ENCODE peak calls at places on chromosomes 16 and 17, in four cellular contexts. One of them, this sample, is unnamed.

GRCh38 chr17:61405686-61406542 is 6.3 kb downstream of the TBX2 start:
- DNase-seq in HL-60: no peak
- DNase-seq in heart left ventricle: peak; percentile 18
- DNase-seq in AG04450: no peak
- DNase-seq in this sample: no peak

GRCh38 chr17:7549401-7550055 is 670 bp downstream of the TNFSF12 start:
- DNase-seq in HL-60: no peak
- DNase-seq in AG04450: no peak
- DNase-seq in heart left ventricle: no peak
- DNase-seq in this sample: no peak

GRCh38 chr16:68664297-68664696 is 19.2 kb downstream of the CDH3 start:
- DNase-seq in heart left ventricle: no peak
- DNase-seq in HL-60: no peak
- DNase-seq in AG04450: no peak
- DNase-seq in this sample: no peak

GRCh38 chr16:16014329-16015224 is 65.2 kb downstream of the ABCC1 start:
- DNase-seq in AG04450: no peak
- DNase-seq in heart left ventricle: peak; percentile 67
- DNase-seq in HL-60: no peak
- DNase-seq in this sample: no peak

GRCh38 chr17:14833201-14833773 is 431.8 kb downstream of the PMP22 start:
- DNase-seq in heart left ventricle: no peak
- DNase-seq in AG04450: peak; percentile 74
- DNase-seq in HL-60: peak; percentile 22
- DNase-seq in this sample: no peak

GRCh38 chr17:6376901-6377300 is 58.0 kb downstream of the AIPL1 start:
- DNase-seq in AG04450: no peak
- DNase-seq in heart left ventricle: no peak
- DNase-seq in HL-60: no peak
- DNase-seq in this sample: no peak

GRCh38 chr17:21034350-21035235 is 8.2 kb downstream of the USP22 start:
- DNase-seq in heart left ventricle: no peak
- DNase-seq in AG04450: no peak
- DNase-seq in HL-60: no peak
- DNase-seq in this sample: no peak

GRCh38 chr17:13209091-13209490 is 191.3 kb upstream of the ELAC2 start:
- DNase-seq in AG04450: no peak
- DNase-seq in HL-60: no peak
- DNase-seq in heart left ventricle: no peak
- DNase-seq in this sample: no peak

GRCh38 chr17:77842906-77843249 is 115.6 kb upstream of the TNRC6C start:
- DNase-seq in heart left ventricle: no peak
- DNase-seq in AG04450: no peak
- DNase-seq in HL-60: no peak
- DNase-seq in this sample: no peak

GRCh38 chr17:77842148-77842905 is 116.2 kb upstream of the TNRC6C start:
- DNase-seq in AG04450: no peak
- DNase-seq in HL-60: peak; percentile 22
- DNase-seq in heart left ventricle: no peak
- DNase-seq in this sample: no peak

GRCh38 chr17:77844681-77845080 is 113.8 kb upstream of the TNRC6C start:
- DNase-seq in heart left ventricle: no peak
- DNase-seq in HL-60: no peak
- DNase-seq in AG04450: no peak
- DNase-seq in this sample: no peak

GRCh38 chr17:77845541-77846225 is 112.8 kb upstream of the TNRC6C start:
- DNase-seq in heart left ventricle: no peak
- DNase-seq in HL-60: no peak
- DNase-seq in AG04450: no peak
- DNase-seq in this sample: no peak

GRCh38 chr17:77843878-77844260 is 114.6 kb upstream of the TNRC6C start:
- DNase-seq in heart left ventricle: no peak
- DNase-seq in AG04450: no peak
- DNase-seq in HL-60: no peak
- DNase-seq in this sample: no peak
- H3K27ac ChIP-seq in heart left ventricle: no peak overlapping the region
- H3K27ac ChIP-seq in AG04450: no peak overlapping the region
- H3K27ac ChIP-seq in HL-60: no peak overlapping the region
- H3K27ac ChIP-seq in this sample: no peak overlapping the region

DNA sequence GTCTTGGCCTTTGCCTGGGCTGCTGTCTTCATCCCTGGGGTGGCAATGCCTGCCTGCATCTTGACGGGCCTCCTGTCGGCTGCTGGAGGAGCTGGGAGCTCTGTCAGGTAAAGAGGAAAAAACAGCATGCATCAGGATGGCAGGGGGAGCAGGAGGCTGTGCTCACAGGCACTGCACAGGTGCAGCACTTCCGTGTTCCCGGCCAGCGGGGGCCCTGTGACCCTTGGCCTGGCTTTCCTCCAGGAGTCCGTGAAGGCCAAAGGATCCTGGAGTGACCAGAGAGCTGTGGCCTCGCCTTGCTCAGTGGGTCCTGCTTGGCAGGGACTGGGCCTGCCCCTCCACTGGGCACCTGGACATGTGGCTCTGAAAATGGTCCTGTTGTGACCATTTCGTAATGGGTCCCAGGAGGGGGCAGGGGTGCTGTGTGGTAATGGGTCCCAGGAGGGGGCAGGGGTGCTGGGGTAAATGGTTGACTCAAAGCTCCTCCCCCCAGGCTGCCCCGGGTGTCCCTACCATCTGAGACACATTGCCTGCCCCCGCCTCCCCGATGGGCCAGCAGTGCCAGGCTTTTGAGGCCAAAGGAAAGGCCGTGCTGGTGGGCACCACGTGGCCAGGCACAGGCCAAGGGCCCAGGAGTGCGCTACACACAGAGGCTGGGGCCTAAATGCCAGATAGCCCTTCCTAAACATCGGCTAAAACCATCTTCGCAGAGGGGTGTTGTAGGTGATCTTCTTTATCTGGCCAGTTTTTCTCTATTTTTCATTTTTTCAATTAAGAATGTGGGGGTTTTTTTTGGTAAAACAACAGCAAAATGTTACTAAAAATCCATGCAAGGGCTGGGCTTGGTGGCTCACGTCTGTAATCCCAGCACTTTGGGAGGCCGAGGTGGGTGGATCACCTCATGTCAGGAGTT is 4.0 kb upstream of the FASN start:
- DNase-seq in heart left ventricle: no peak
- DNase-seq in AG04450: no peak
- DNase-seq in HL-60: no peak
- DNase-seq in this sample: peak; percentile 67
- H3K27ac ChIP-seq in heart left ventricle: no peak overlapping the region
- H3K27ac ChIP-seq in AG04450: no peak overlapping the region
- H3K27ac ChIP-seq in HL-60: no peak overlapping the region
- H3K27ac ChIP-seq in this sample: peak overlapping the region; percentile 13

GRCh38 chr16:23464196-23464595 is 11.2 kb upstream of the COG7 start:
- DNase-seq in heart left ventricle: no peak
- DNase-seq in HL-60: no peak
- DNase-seq in AG04450: no peak
- DNase-seq in this sample: peak; percentile 5

GRCh38 chr16:23469814-23470213 is 16.8 kb upstream of the COG7 start:
- DNase-seq in AG04450: no peak
- DNase-seq in HL-60: no peak
- DNase-seq in heart left ventricle: no peak
- DNase-seq in this sample: no peak

GRCh38 chr16:23465179-23465578 is 12.2 kb upstream of the COG7 start:
- DNase-seq in AG04450: no peak
- DNase-seq in HL-60: no peak
- DNase-seq in heart left ventricle: no peak
- DNase-seq in this sample: no peak

GRCh38 chr16:23466162-23466885 is 13.3 kb upstream of the COG7 start:
- DNase-seq in AG04450: peak; percentile 52
- DNase-seq in heart left ventricle: no peak
- DNase-seq in HL-60: no peak
- DNase-seq in this sample: no peak
- H3K27ac ChIP-seq in AG04450: peak overlapping the region; percentile 11
- H3K27ac ChIP-seq in heart left ventricle: peak overlapping the region; percentile 51
- H3K27ac ChIP-seq in HL-60: no peak overlapping the region
- H3K27ac ChIP-seq in this sample: no peak overlapping the region

GRCh38 chr16:20734782-20735181 is 6.8 kb downstream of the THUMPD1 start:
- DNase-seq in heart left ventricle: no peak
- DNase-seq in HL-60: no peak
- DNase-seq in AG04450: no peak
- DNase-seq in this sample: no peak

GRCh38 chr16:20735504-20735903 is 6.1 kb downstream of the THUMPD1 start:
- DNase-seq in AG04450: no peak
- DNase-seq in HL-60: no peak
- DNase-seq in heart left ventricle: no peak
- DNase-seq in this sample: no peak

GRCh38 chr16:20729141-20729540 is 12.5 kb downstream of the THUMPD1 start:
- DNase-seq in heart left ventricle: no peak
- DNase-seq in HL-60: no peak
- DNase-seq in AG04450: no peak
- DNase-seq in this sample: no peak

DNA sequence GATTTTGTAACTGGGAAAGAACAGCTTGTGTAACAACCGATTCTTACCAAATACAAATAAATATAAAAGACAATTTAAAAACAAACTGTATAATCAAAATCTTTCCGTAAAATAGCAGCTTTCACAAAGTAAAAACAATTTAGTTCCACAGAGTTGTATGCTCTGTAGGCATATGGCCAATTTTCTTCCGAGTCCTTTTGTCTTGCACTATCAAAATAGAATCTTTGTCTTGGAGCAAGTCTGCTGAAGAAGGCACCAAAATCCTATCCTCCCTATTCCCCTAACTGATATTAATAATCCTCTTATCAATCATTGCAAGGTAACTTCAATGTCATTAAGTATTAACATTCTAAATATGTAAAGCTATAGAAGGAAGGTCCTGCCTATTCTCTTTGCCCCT is 7.6 kb downstream of the THUMPD1 start:
- DNase-seq in AG04450: no peak
- DNase-seq in HL-60: no peak
- DNase-seq in heart left ventricle: no peak
- DNase-seq in this sample: no peak
- H3K27ac ChIP-seq in AG04450: no peak overlapping the region
- H3K27ac ChIP-seq in HL-60: no peak overlapping the region
- H3K27ac ChIP-seq in heart left ventricle: no peak overlapping the region
- H3K27ac ChIP-seq in this sample: no peak overlapping the region

DNA sequence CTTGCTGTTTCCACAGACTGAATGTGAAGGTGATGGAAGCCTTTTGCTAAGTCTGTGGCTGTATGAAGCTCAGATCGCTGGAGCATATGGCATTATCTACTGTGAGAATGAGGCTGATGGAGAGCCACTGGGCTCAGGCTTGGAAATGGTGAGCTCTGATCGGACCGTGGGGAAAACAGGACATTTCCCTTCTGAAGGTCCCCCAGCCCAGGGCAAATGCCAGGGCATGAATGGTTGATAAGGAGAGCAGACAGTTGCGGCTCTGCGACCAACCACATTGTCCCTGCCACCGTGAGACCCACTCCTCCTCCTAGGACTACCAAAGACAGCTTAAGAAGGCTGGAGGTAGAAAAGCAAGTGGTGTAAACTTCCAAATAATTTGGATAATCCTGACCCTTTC is 4.7 kb upstream of the CUEDC1 start:
- DNase-seq in heart left ventricle: no peak
- DNase-seq in AG04450: no peak
- DNase-seq in HL-60: no peak
- DNase-seq in this sample: no peak
- H3K27ac ChIP-seq in heart left ventricle: no peak overlapping the region
- H3K27ac ChIP-seq in AG04450: no peak overlapping the region
- H3K27ac ChIP-seq in HL-60: no peak overlapping the region
- H3K27ac ChIP-seq in this sample: peak overlapping the region; percentile 17

GRCh38 chr16:70737377-70738082 is 51.7 kb upstream of the MTSS2 start:
- DNase-seq in heart left ventricle: peak; percentile 77
- DNase-seq in AG04450: peak; percentile 97
- DNase-seq in HL-60: no peak
- DNase-seq in this sample: no peak
- H3K27ac ChIP-seq in heart left ventricle: peak overlapping the region; percentile 79
- H3K27ac ChIP-seq in AG04450: peak overlapping the region; percentile 99
- H3K27ac ChIP-seq in HL-60: peak overlapping the region; percentile 50
- H3K27ac ChIP-seq in this sample: no peak overlapping the region

GRCh38 chr17:51044964-51045363 is 75.7 kb downstream of the SPAG9 start:
- DNase-seq in heart left ventricle: no peak
- DNase-seq in AG04450: no peak
- DNase-seq in HL-60: no peak
- DNase-seq in this sample: peak; percentile 46
- H3K27ac ChIP-seq in heart left ventricle: no peak overlapping the region
- H3K27ac ChIP-seq in AG04450: no peak overlapping the region
- H3K27ac ChIP-seq in HL-60: no peak overlapping the region
- H3K27ac ChIP-seq in this sample: peak overlapping the region; percentile 89

DNA sequence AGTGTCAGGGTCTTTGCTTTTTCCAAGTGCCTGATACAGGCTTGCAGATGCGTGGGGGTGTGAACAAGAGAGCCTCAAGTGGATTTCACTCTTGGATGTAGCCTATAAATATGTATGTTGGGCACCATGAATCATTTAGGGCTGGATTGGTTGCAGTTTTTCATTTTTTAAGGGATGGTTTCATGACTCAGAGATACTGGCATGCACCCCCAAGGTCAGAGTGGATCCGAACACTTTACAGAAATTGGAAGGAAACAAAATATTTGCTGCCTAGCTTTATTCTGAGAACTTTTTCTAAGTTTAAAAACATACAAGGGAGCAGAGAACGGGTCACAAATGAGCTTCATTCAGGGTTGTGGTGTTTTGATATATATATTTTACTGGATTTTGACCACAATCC is 436.8 kb upstream of the ERCC4 start:
- DNase-seq in AG04450: no peak
- DNase-seq in heart left ventricle: no peak
- DNase-seq in HL-60: no peak
- DNase-seq in this sample: no peak
- H3K27ac ChIP-seq in AG04450: no peak overlapping the region
- H3K27ac ChIP-seq in heart left ventricle: no peak overlapping the region
- H3K27ac ChIP-seq in HL-60: no peak overlapping the region
- H3K27ac ChIP-seq in this sample: no peak overlapping the region

This sample was measured in substantia nigra.